ENCODE peak calls at places on chromosome 7, in nine cellular contexts. O, W, T, P, M, Q, U, D and N are unnamed samples.

GRCh38 chr7:18013936-18014335 is 13.7 kb downstream of the PRPS1L1 start:
- DNase-seq in O (no peak), W (no peak), T (no peak), P (no peak), M (no peak), Q (peak), U (no peak), D (peak), N (no peak)

GRCh38 chr7:117119192-117119924 is 166.1 kb downstream of the ST7 start:
- DNase-seq in O (peak), W (peak), T (peak), P (peak), M (peak), Q (peak), U (peak), D (peak), N (peak)

GRCh38 chr7:2006231-2006771 is 226.4 kb downstream of the MAD1L1 start:
- DNase-seq in O (peak), W (no peak), T (no peak), P (no peak), M (peak), Q (no peak), U (no peak), D (no peak), N (no peak)

GRCh38 chr7:72435913-72436480 is 23.9 kb upstream of the CALN1 start:
- DNase-seq in O (no peak), W (no peak), T (no peak), P (no peak), M (no peak), Q (no peak), U (no peak), D (no peak), N (no peak)

GRCh38 chr7:55188590-55189446 is 170.0 kb downstream of the EGFR start:
- DNase-seq in O (no peak), W (no peak), T (no peak), P (no peak), M (no peak), Q (no peak), U (no peak), D (no peak), N (no peak)

GRCh38 chr7:1924185-1924817 is 254.2 kb downstream of the ELFN1 start:
- DNase-seq in O (no peak), W (no peak), T (no peak), P (no peak), M (no peak), Q (no peak), U (no peak), D (no peak), N (no peak)

GRCh38 chr7:139034336-139034735 is 1.5 kb downstream of the ZC3HAV1L start:
- DNase-seq in O (no peak), W (no peak), T (no peak), P (no peak), M (no peak), Q (no peak), U (peak), D (peak), N (no peak)

GRCh38 chr7:155778349-155778748 is 33.9 kb downstream of the SHH start:
- DNase-seq in O (no peak), W (no peak), T (no peak), P (no peak), M (no peak), Q (no peak), U (no peak), D (no peak), N (no peak)

GRCh38 chr7:24152356-24152755 is 131.6 kb upstream of the NPY start:
- DNase-seq in O (no peak), W (no peak), T (peak), P (no peak), M (no peak), Q (no peak), U (no peak), D (peak), N (no peak)

GRCh38 chr7:4241791-4242190 is 440.3 kb upstream of the FOXK1 start:
- DNase-seq in O (no peak), W (no peak), T (no peak), P (no peak), M (no peak), Q (no peak), U (no peak), D (no peak), N (no peak)

GRCh38 chr7:143391462-143392404 is 10.6 kb downstream of the ZYX start:
- DNase-seq in O (no peak), W (no peak), T (no peak), P (no peak), M (peak), Q (peak), U (no peak), D (peak), N (no peak)

GRCh38 chr7:37052673-37053072 is 328.4 kb upstream of the AOAH start:
- DNase-seq in O (peak), W (no peak), T (peak), P (no peak), M (no peak), Q (peak), U (no peak), D (peak), N (no peak)

GRCh38 chr7:117282239-117282812 is 40.5 kb downstream of the WNT2 start:
- DNase-seq in O (no peak), W (no peak), T (no peak), P (no peak), M (no peak), Q (no peak), U (no peak), D (no peak), N (no peak)

GRCh38 chr7:122442929-122443328 is 138.4 kb upstream of the FEZF1 start:
- DNase-seq in O (no peak), W (no peak), T (no peak), P (no peak), M (no peak), Q (no peak), U (no peak), D (no peak), N (no peak)

GRCh38 chr7:77830649-77831355 is 32.2 kb downstream of the PHTF2 start:
- DNase-seq in O (no peak), W (no peak), T (no peak), P (no peak), M (no peak), Q (no peak), U (no peak), D (no peak), N (no peak)

GRCh38 chr7:1193593-1194424 is 33.8 kb upstream of the ZFAND2A start:
- DNase-seq in O (peak), W (no peak), T (no peak), P (peak), M (peak), Q (no peak), U (peak), D (peak), N (no peak)

GRCh38 chr7:120064565-120064964 is 208.4 kb upstream of the KCND2 start:
- DNase-seq in O (no peak), W (no peak), T (no peak), P (no peak), M (no peak), Q (peak), U (no peak), D (no peak), N (no peak)

GRCh38 chr7:150383710-150384397 is 4.7 kb downstream of the ZNF775 start:
- DNase-seq in O (no peak), W (no peak), T (no peak), P (peak), M (no peak), Q (no peak), U (no peak), D (no peak), N (no peak)